ENCODE peak calls at places on chromosome 11, in five cellular contexts. O is left ventricle myocardium inferior; Y is GM10248; V is bronchial epithelial cell; C is CD8-positive, alpha-beta T cell. K is an unnamed sample.

GRCh38 chr11:32143378-32143777 is 52.5 kb downstream of the RCN1 start:
- DNase-seq in O (no peak), V (no peak), C (no peak), Y (no peak), K (no peak)

GRCh38 chr11:120404495-120404894 is 68.3 kb downstream of the ARHGEF12 start:
- DNase-seq in C (no peak), V (no peak), O (no peak), Y (no peak), K (no peak)

GRCh38 chr11:68146704-68147474 is 25.7 kb upstream of the CHKA start:
- DNase-seq in V (peak), C (no peak), Y (no peak), O (no peak), K (peak)

GRCh38 chr11:131914299-131914902 is 544.0 kb downstream of the NTM start:
- DNase-seq in V (no peak), Y (no peak), O (no peak), C (no peak), K (no peak)

GRCh38 chr11:106379265-106379664 is 301.8 kb downstream of the AASDHPPT start:
- DNase-seq in V (no peak), Y (no peak), C (no peak), O (no peak), K (no peak)

GRCh38 chr11:61972796-61973602 is 5.6 kb upstream of the FTH1 start:
- DNase-seq in O (no peak), Y (no peak), V (peak), C (no peak), K (peak)

GRCh38 chr11:34431979-34432378 is 6.8 kb upstream of the CAT start:
- DNase-seq in C (no peak), V (no peak), Y (no peak), O (no peak), K (no peak)

GRCh38 chr11:131690362-131690761 is 319.9 kb downstream of the NTM start:
- DNase-seq in V (no peak), Y (no peak), O (no peak), C (no peak), K (no peak)

GRCh38 chr11:96782632-96783031 is 392.8 kb downstream of the JRKL start:
- DNase-seq in Y (no peak), C (no peak), V (peak), O (no peak), K (no peak)

GRCh38 chr11:102419181-102419580 is 33.4 kb downstream of the TMEM123 start:
- DNase-seq in V (peak), O (no peak), C (no peak), Y (no peak), K (no peak)

GRCh38 chr11:94171693-94172440 is 43.2 kb downstream of the PANX1 start:
- DNase-seq in C (peak), V (no peak), Y (peak), O (no peak), K (peak)

GRCh38 chr11:134139873-134140331 is 71.0 kb downstream of the JAM3 start:
- DNase-seq in O (no peak), V (peak), Y (peak), C (peak), K (peak)

GRCh38 chr11:86205415-86206268 is 38.9 kb upstream of the EED start:
- DNase-seq in Y (no peak), V (no peak), O (no peak), C (no peak), K (no peak)

GRCh38 chr11:77771135-77771534 is 49.4 kb downstream of the RSF1 start:
- DNase-seq in O (no peak), V (no peak), C (no peak), Y (no peak), K (no peak)

GRCh38 chr11:7890417-7891179 is 40.5 kb downstream of the OR10A6 start:
- DNase-seq in C (no peak), V (no peak), Y (no peak), O (no peak), K (no peak)

GRCh38 chr11:11263238-11264030 is 89.6 kb downstream of the CSNK2A3 start:
- DNase-seq in Y (no peak), V (peak), O (no peak), C (no peak), K (peak)

GRCh38 chr11:134355656-134356055 is 23.9 kb downstream of the GLB1L2 start:
- DNase-seq in Y (no peak), C (no peak), O (no peak), V (peak), K (no peak)

GRCh38 chr11:88204353-88204752 is 29.1 kb upstream of the RAB38 start:
- DNase-seq in Y (no peak), V (no peak), C (no peak), O (no peak), K (no peak)

GRCh38 chr11:59356561-59356960 is 2.1 kb upstream of the OR5AN1 start:
- DNase-seq in O (no peak), V (no peak), C (no peak), Y (no peak), K (no peak)

GRCh38 chr11:102614485-102614884 is 10.6 kb downstream of the MMP20 start:
- DNase-seq in V (no peak), Y (no peak), O (no peak), C (no peak), K (peak)

GRCh38 chr11:76655466-76656086 is 15.0 kb downstream of the LRRC32 start:
- DNase-seq in Y (no peak), O (no peak), V (no peak), C (no peak), K (no peak)

GRCh38 chr11:85718991-85719807 is 33.2 kb upstream of the CCDC89 start:
- DNase-seq in Y (no peak), O (peak), C (no peak), V (peak), K (peak)

GRCh38 chr11:37642321-37642720 is 1044.3 kb upstream of the RAG2 start:
- DNase-seq in C (no peak), O (no peak), V (no peak), Y (no peak), K (no peak)

GRCh38 chr11:130428271-130428670 is at the start of gene ADAMTS8:
- DNase-seq in V (no peak), Y (no peak), O (no peak), C (no peak), K (no peak)

GRCh38 chr11:32562839-32563599 is 20.6 kb upstream of the EIF3M start:
- DNase-seq in C (no peak), Y (no peak), V (no peak), O (no peak), K (no peak)

GRCh38 chr11:62573006-62573591 is 592 bp downstream of the EEF1G start:
- DNase-seq in Y (no peak), O (no peak), C (no peak), V (no peak), K (peak)

GRCh38 chr11:19508166-19508565 is 204.5 kb upstream of the NAV2 start:
- DNase-seq in Y (no peak), V (no peak), C (no peak), O (no peak), K (peak)

GRCh38 chr11:122923302-122923701 is 40.7 kb downstream of the JHY start:
- DNase-seq in Y (no peak), V (peak), O (no peak), C (no peak), K (no peak)

GRCh38 chr11:134957540-134958335 is 545.7 kb upstream of the B3GAT1 start:
- DNase-seq in O (no peak), Y (no peak), V (no peak), C (no peak), K (no peak)

GRCh38 chr11:531826-532511 is 3.4 kb downstream of the HRAS start:
- DNase-seq in O (no peak), Y (no peak), C (no peak), V (no peak), K (no peak)

GRCh38 chr11:19747634-19748280 is 35.1 kb downstream of the NAV2 start:
- DNase-seq in C (no peak), V (no peak), Y (no peak), O (no peak), K (no peak)

GRCh38 chr11:18171377-18172000 is 1.1 kb upstream of the MRGPRX4 start:
- DNase-seq in Y (no peak), C (no peak), V (peak), O (no peak), K (peak)

GRCh38 chr11:63610604-63611394 is 3.4 kb downstream of the PLAAT3 start:
- DNase-seq in C (no peak), O (no peak), Y (no peak), V (no peak), K (no peak)

GRCh38 chr11:47148274-47148673 is 28.4 kb downstream of the ARFGAP2 start:
- DNase-seq in O (no peak), Y (no peak), C (no peak), V (no peak), K (no peak)

GRCh38 chr11:119788096-119788883 is 59.3 kb upstream of the NECTIN1 start:
- DNase-seq in C (no peak), V (no peak), Y (no peak), O (no peak), K (no peak)

DNA sequence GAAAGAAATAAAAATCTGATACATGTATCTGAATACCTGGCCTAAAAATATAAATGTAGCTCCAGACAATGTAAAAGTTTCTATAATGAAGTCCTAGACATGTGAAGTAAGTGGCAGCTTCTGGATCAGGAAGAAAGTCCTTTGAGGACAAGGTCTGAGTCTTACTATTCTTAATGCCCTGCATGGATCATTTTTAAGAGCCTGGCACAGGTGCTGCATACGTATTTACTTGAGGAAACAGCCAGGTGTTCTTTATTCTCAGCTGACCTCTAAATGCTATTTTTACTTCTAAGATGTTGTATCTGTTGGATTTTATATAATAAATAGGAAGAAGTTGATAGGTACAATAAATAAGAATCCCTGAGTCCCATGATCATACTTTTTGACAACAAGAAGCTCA is 750.0 kb upstream of the LUZP2 start:
- DNase-seq in C (no peak), Y (no peak), V (no peak), O (no peak), K (no peak)
- TF ChIP-seq CTCF in C (no peak), Y (no peak), V (no peak), O (no peak), K (no peak)

DNA sequence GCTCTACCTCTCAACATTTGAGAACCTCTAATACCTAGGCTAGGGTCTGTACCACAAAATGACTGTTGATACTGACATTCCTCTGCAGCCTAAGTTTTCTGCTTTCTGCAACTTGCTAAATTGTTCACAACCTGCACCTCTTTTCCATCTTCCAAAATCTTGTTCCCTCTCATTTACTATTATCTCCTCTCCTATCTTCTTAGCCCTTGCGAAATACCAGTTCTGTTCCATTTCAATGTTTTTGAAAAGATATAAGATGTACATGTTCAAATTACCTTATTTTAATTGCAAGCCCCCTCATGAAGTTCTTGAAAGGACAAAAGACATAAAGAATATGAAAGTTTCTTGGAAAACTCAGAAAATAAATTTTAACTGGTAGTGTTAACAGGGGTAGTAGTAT is 72.3 kb downstream of the FAM168A start:
- DNase-seq in C (no peak), Y (no peak), O (no peak), V (no peak), K (no peak)
- TF ChIP-seq CTCF in C (no peak), Y (no peak), O (no peak), V (no peak), K (no peak)

GRCh38 chr11:83070878-83071640 is 638 bp downstream of the RAB30 start:
- DNase-seq in Y (no peak), V (peak), O (peak), C (peak), K (peak)
- TF ChIP-seq CTCF in Y (no peak), V (no peak), O (no peak), C (no peak), K (no peak)

GRCh38 chr11:116472661-116473060 is 300.1 kb downstream of the BUD13 start:
- DNase-seq in Y (no peak), O (no peak), C (no peak), V (no peak), K (no peak)

GRCh38 chr11:116471608-116472007 is 301.2 kb downstream of the BUD13 start:
- DNase-seq in Y (no peak), V (peak), C (no peak), O (no peak), K (no peak)

GRCh38 chr11:116478205-116478604 is 294.6 kb downstream of the BUD13 start:
- DNase-seq in O (no peak), Y (no peak), V (no peak), C (no peak), K (no peak)

GRCh38 chr11:116473236-116473769 is 299.5 kb downstream of the BUD13 start:
- DNase-seq in V (no peak), C (no peak), O (no peak), Y (no peak), K (no peak)

DNA sequence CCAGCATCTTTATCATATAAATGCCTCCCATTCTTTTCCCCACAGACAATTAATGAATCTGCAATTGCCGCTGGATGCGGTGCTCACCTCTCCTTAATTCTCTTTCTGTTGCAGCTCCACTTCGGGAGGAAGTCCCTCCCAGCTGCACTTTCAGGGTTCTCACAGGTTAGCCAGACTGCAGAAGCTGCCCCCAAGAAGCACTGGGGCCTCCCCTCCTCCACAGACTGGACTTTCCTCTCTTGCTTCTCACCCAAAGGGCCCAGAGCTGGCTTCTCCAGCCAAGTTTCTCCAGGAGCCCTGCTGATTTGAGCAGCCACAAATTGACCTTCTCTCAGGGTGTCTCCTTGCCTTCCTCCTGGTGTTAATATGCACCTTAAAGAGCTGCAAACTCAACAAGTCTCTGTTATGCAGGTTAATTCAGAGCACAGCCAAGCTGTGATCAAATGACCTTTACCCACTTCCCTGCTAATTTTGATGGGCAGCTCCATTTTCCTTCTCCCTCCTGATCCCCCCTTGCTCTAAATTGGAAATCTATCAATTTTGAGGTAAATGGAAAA is 298.9 kb downstream of the BUD13 start:
- DNase-seq in Y (no peak), O (no peak), C (no peak), V (no peak), K (no peak)
- TF ChIP-seq CTCF in Y (no peak), O (no peak), C (no peak), V (no peak), K (no peak)

GRCh38 chr11:73334244-73335203 is 26.4 kb downstream of the ARHGEF17 start:
- DNase-seq in V (peak), C (no peak), O (peak), Y (peak), K (peak)
- TF ChIP-seq CTCF in V (no peak), C (no peak), O (no peak), Y (peak), K (no peak)

GRCh38 chr11:65352783-65353182 is 1.8 kb upstream of the TIGD3 start:
- DNase-seq in C (no peak), O (no peak), Y (no peak), V (no peak), K (no peak)
- TF ChIP-seq CTCF in C (no peak), O (peak), Y (peak), V (no peak), K (peak)

GRCh38 chr11:69918938-69919650 is 99.9 kb upstream of the FGF3 start:
- DNase-seq in C (peak), O (peak), V (peak), Y (peak), K (peak)
- TF ChIP-seq CTCF in C (peak), O (peak), V (peak), Y (peak), K (peak)

K was measured in MCF 10A.